ENCODE peak calls at places on chromosome 7, in seven cellular contexts. Y is SHP77; X is stimulated activated CD8-positive, alpha-beta memory T cell treated with anti-CD3 and anti-CD28 coated beads, Interleukin-7, amount 100 ng/mL, for 1 hour; M is NAMALWA; P is heart right ventricle; V is upper lobe of right lung; L is HuH-7.5. C is an unnamed sample.

GRCh38 chr7:28405662-28406061 is 6.7 kb upstream of the CREB5 start:
- DNase-seq in Y (no peak), X (no peak), M (no peak), P (peak; percentile 84), V (no peak), L (no peak), C (no peak)

GRCh38 chr7:155412416-155413253 is 45.3 kb upstream of the EN2 start:
- DNase-seq in Y (no peak), X (no peak), M (peak; percentile 89), P (peak; percentile 15), V (peak; percentile 74), L (peak; percentile 87), C (peak; percentile 54)

GRCh38 chr7:27992755-27993478 is 187.7 kb downstream of the JAZF1 start:
- DNase-seq in Y (no peak), X (no peak), M (no peak), P (no peak), V (no peak), L (no peak), C (no peak)

GRCh38 chr7:104848386-104848990 is 165.5 kb upstream of the KMT2E start:
- DNase-seq in Y (peak; percentile 43), X (no peak), M (peak; percentile 79), P (peak; percentile 54), V (no peak), L (peak; percentile 23), C (peak; percentile 58)

GRCh38 chr7:90180649-90181048 is 26.4 kb downstream of the STEAP1 start:
- DNase-seq in Y (no peak), X (no peak), M (no peak), P (no peak), V (no peak), L (no peak), C (no peak)

GRCh38 chr7:102415685-102416225 is 17.6 kb upstream of the ORAI2 start:
- DNase-seq in Y (no peak), X (peak; percentile 44), M (peak; percentile 74), P (no peak), V (no peak), L (no peak), C (no peak)

GRCh38 chr7:105905209-105905910 is 29.0 kb upstream of the ATXN7L1 start:
- DNase-seq in Y (no peak), X (no peak), M (no peak), P (no peak), V (no peak), L (no peak), C (no peak)

GRCh38 chr7:26862806-26863205 is 1.6 kb downstream of the SKAP2 start:
- DNase-seq in Y (no peak), X (no peak), M (peak; percentile 34), P (no peak), V (no peak), L (no peak), C (no peak)

GRCh38 chr7:2008101-2008935 is 224.4 kb downstream of the MAD1L1 start:
- DNase-seq in Y (no peak), X (no peak), M (no peak), P (no peak), V (peak; percentile 43), L (no peak), C (no peak)

GRCh38 chr7:101507791-101508252 is 121.3 kb downstream of the MYL10 start:
- DNase-seq in Y (peak; percentile 51), X (no peak), M (peak; percentile 89), P (no peak), V (no peak), L (peak; percentile 68), C (peak; percentile 16)

GRCh38 chr7:32301427-32301826 is 188.8 kb downstream of the LSM5 start:
- DNase-seq in Y (no peak), X (no peak), M (no peak), P (no peak), V (no peak), L (no peak), C (no peak)

GRCh38 chr7:87797798-87798403 is 78.3 kb downstream of the SLC25A40 start:
- DNase-seq in Y (peak; percentile 35), X (no peak), M (peak; percentile 85), P (no peak), V (no peak), L (peak; percentile 11), C (peak; percentile 51)